ENCODE peak calls at places on chromosomes 5 and 9, in seven cellular contexts. W is stimulated activated CD4-positive, alpha-beta T cell treated with anti-CD3 and anti-CD28 coated beads, Interleukin-2, amount 100 ng/mL, for 48 hours; I is NCI-H748 treated with DMSO at 0.1 percent for 48 hours; D is GM13977; K is activated gamma-delta T cell treated with anti-CD3 and anti-CD28 coated beads, Interleukin-2, amount 50 U/mL, for 16 hours; E is SIG-M5; R is Right ventricle myocardium inferior. U is an unnamed sample.

GRCh38 chr5:172717481-172718195 is 53.4 kb downstream of the DUSP1 start:
- DNase-seq in W (no peak), I (no peak), D (no peak), K (no peak), E (no peak), R (peak; percentile 62), U (no peak)

GRCh38 chr5:75603421-75603820 is 7.8 kb upstream of the ANKDD1B start:
- DNase-seq in W (no peak), I (no peak), D (no peak), K (no peak), E (no peak), R (no peak), U (peak; percentile 48)

GRCh38 chr9:69036319-69036718 is 767 bp downstream of the FXN start:
- DNase-seq in W (peak; percentile 11), I (no peak), D (peak; percentile 53), K (no peak), E (no peak), R (no peak), U (no peak)

GRCh38 chr5:129115680-129116079 is 21.1 kb downstream of the ISOC1 start:
- DNase-seq in W (no peak), I (no peak), D (no peak), K (no peak), E (no peak), R (no peak), U (no peak)

GRCh38 chr5:52638732-52639131 is 149.0 kb upstream of the ITGA1 start:
- DNase-seq in W (no peak), I (no peak), D (no peak), K (no peak), E (no peak), R (no peak), U (no peak)

GRCh38 chr9:14314424-14314928 is 535 bp upstream of the NFIB start:
- DNase-seq in W (no peak), I (peak; percentile 74), D (peak; percentile 37), K (no peak), E (no peak), R (peak; percentile 82), U (peak; percentile 32)

GRCh38 chr9:129320575-129321311 is 142.7 kb upstream of the IER5L start:
- DNase-seq in W (no peak), I (peak; percentile 13), D (peak; percentile 87), K (no peak), E (no peak), R (peak; percentile 86), U (peak; percentile 88)

GRCh38 chr9:68545033-68545705 is 4.5 kb upstream of the TMEM252 start:
- DNase-seq in W (no peak), I (no peak), D (peak; percentile 15), K (no peak), E (no peak), R (no peak), U (no peak)

GRCh38 chr5:159993194-159993593 is 15.7 kb upstream of the TTC1 start:
- DNase-seq in W (no peak), I (no peak), D (no peak), K (no peak), E (no peak), R (no peak), U (no peak)

GRCh38 chr5:18961234-18961633 is 1026.8 kb downstream of the CDH18 start:
- DNase-seq in W (no peak), I (no peak), D (no peak), K (no peak), E (no peak), R (no peak), U (no peak)

GRCh38 chr5:8396756-8397155 is 527.8 kb downstream of the MTRR start:
- DNase-seq in W (no peak), I (no peak), D (no peak), K (no peak), E (no peak), R (no peak), U (peak; percentile 0)

GRCh38 chr5:91382530-91383026 is 539 bp downstream of the ARRDC3 start:
- DNase-seq in W (peak; percentile 18), I (peak; percentile 77), D (peak; percentile 17), K (no peak), E (no peak), R (peak; percentile 66), U (no peak)

GRCh38 chr9:126676685-126677143 is 63.0 kb downstream of the LMX1B start:
- DNase-seq in W (peak; percentile 9), I (no peak), D (no peak), K (no peak), E (no peak), R (peak; percentile 49), U (no peak)

GRCh38 chr5:151110122-151110681 is 29.4 kb upstream of the TNIP1 start:
- DNase-seq in W (no peak), I (no peak), D (no peak), K (no peak), E (no peak), R (no peak), U (no peak)

GRCh38 chr5:143041972-143042770 is 272.0 kb downstream of the ARHGAP26 start:
- DNase-seq in W (no peak), I (peak; percentile 41), D (no peak), K (no peak), E (no peak), R (no peak), U (no peak)

U was measured in AG10803.